ENCODE peak calls at places on chromosomes 11 and 22, in eight cellular contexts. L, N, O, X, E, M, S and P are unnamed samples.

GRCh38 chr11:60310407-60310998 is 16.6 kb upstream of the MS4A6E start:
- DNase-seq in X (no peak), O (no peak), E (no peak), S (no peak), M (peak), L (no peak), N (no peak), P (no peak)

GRCh38 chr22:27810566-27810965 is 9.0 kb upstream of the MN1 start:
- DNase-seq in N (peak), O (no peak), L (no peak), M (peak), X (no peak), E (no peak), S (no peak), P (no peak)

GRCh38 chr11:105229257-105229656 is 89.7 kb upstream of the CARD18 start:
- DNase-seq in S (no peak), M (no peak), L (no peak), N (no peak), O (no peak), E (no peak), X (no peak), P (no peak)

GRCh38 chr22:46052801-46053562 is 76.0 kb upstream of the WNT7B start:
- DNase-seq in E (no peak), X (peak), S (no peak), O (no peak), N (no peak), M (no peak), L (no peak), P (no peak)

GRCh38 chr11:65064847-65065240 is 6.5 kb upstream of the NAALADL1 start:
- DNase-seq in M (no peak), S (no peak), E (no peak), N (no peak), L (no peak), O (no peak), X (no peak), P (no peak)

GRCh38 chr11:29272019-29272654 is 744.7 kb downstream of the KCNA4 start:
- DNase-seq in M (no peak), L (no peak), X (no peak), O (peak), N (peak), S (no peak), E (no peak), P (no peak)

GRCh38 chr11:77547863-77548551 is 41.7 kb upstream of the AQP11 start:
- DNase-seq in E (peak), O (peak), X (peak), S (peak), M (peak), L (peak), N (peak), P (no peak)

GRCh38 chr11:46445887-46446286 is 54.3 kb upstream of the CHRM4 start:
- DNase-seq in X (no peak), S (no peak), M (no peak), L (no peak), N (peak), E (no peak), O (no peak), P (no peak)

GRCh38 chr11:118996926-118997626 is 862 bp upstream of the CENATAC start:
- DNase-seq in E (peak), X (no peak), M (no peak), L (peak), O (no peak), S (no peak), N (peak), P (no peak)

GRCh38 chr22:22465782-22466181 is 42.8 kb downstream of the ZNF280B start:
- DNase-seq in E (no peak), M (no peak), O (no peak), S (no peak), X (no peak), N (no peak), L (no peak), P (no peak)

GRCh38 chr11:66904981-66905521 is 48.2 kb downstream of the LRFN4 start:
- DNase-seq in M (no peak), N (peak), X (no peak), L (no peak), S (no peak), E (no peak), O (no peak), P (no peak)

GRCh38 chr11:93857413-93858185 is 7.2 kb upstream of the VSTM5 start:
- DNase-seq in L (no peak), M (no peak), E (no peak), N (peak), S (no peak), X (no peak), O (no peak), P (no peak)

GRCh38 chr22:46734830-46735453 is 3.1 kb downstream of the CERK start:
- DNase-seq in N (peak), E (peak), O (no peak), S (no peak), X (no peak), M (no peak), L (peak), P (no peak)

GRCh38 chr11:77038825-77039326 is 4.7 kb downstream of the B3GNT6 start:
- DNase-seq in X (no peak), S (no peak), L (no peak), E (no peak), N (no peak), M (no peak), O (no peak), P (no peak)

GRCh38 chr11:30984442-30984816 is 385.1 kb downstream of the DCDC1 start:
- DNase-seq in X (no peak), O (no peak), M (no peak), L (no peak), N (peak), E (no peak), S (no peak), P (peak)

GRCh38 chr11:67391304-67392181 is at the start of gene RAD9A:
- DNase-seq in M (peak), L (peak), O (peak), X (peak), N (peak), S (peak), E (peak), P (peak)

GRCh38 chr11:34251640-34251980 is 106.2 kb downstream of the ABTB2 start:
- DNase-seq in L (no peak), E (no peak), N (no peak), X (no peak), O (no peak), S (no peak), M (no peak), P (no peak)

GRCh38 chr11:69434341-69434960 is 47.0 kb upstream of the LINC01488 start:
- DNase-seq in O (no peak), S (no peak), M (no peak), E (no peak), X (no peak), L (no peak), N (no peak), P (no peak)

GRCh38 chr11:114929351-114929750 is 251.0 kb downstream of the NXPE2 start:
- DNase-seq in L (no peak), E (no peak), O (no peak), X (no peak), N (no peak), M (no peak), S (no peak), P (no peak)

GRCh38 chr11:117328414-117329010 is 858 bp downstream of the CEP164 start:
- DNase-seq in N (peak), L (no peak), M (peak), S (peak), O (no peak), X (peak), E (peak), P (peak)

GRCh38 chr11:26677566-26677965 is 44.3 kb downstream of the SLC5A12 start:
- DNase-seq in L (no peak), X (no peak), N (no peak), M (no peak), O (no peak), E (no peak), S (no peak), P (no peak)

GRCh38 chr11:104968856-104969776 is 742 bp upstream of the CASP4 start:
- DNase-seq in S (no peak), O (no peak), L (no peak), M (no peak), X (no peak), E (no peak), N (peak), P (no peak)

GRCh38 chr11:20388096-20389055 is 860 bp downstream of the PRMT3 start:
- DNase-seq in M (no peak), L (peak), S (no peak), O (no peak), N (peak), X (no peak), E (peak), P (no peak)

GRCh38 chr11:128613300-128613995 is 26.1 kb upstream of the ETS1 start:
- DNase-seq in N (no peak), S (no peak), X (no peak), M (no peak), L (no peak), O (no peak), E (no peak), P (no peak)

GRCh38 chr11:71385091-71385490 is 63.1 kb downstream of the DHCR7 start:
- DNase-seq in L (no peak), M (no peak), O (no peak), N (no peak), X (no peak), E (no peak), S (peak), P (no peak)

GRCh38 chr11:47991266-47991830 is 11.0 kb downstream of the PTPRJ start:
- DNase-seq in N (peak), E (no peak), O (no peak), S (no peak), M (no peak), L (peak), X (peak), P (peak)

GRCh38 chr11:45100338-45100737 is 46.1 kb upstream of the PRDM11 start:
- DNase-seq in M (peak), L (no peak), S (no peak), E (no peak), X (no peak), N (no peak), O (no peak), P (no peak)

GRCh38 chr11:18617688-18618340 is 16.3 kb downstream of the SPTY2D1 start:
- DNase-seq in O (no peak), S (no peak), E (peak), N (no peak), L (peak), M (no peak), X (no peak), P (no peak)

GRCh38 chr22:30290679-30291333 is 1.5 kb upstream of the CASTOR1 start:
- DNase-seq in L (no peak), X (no peak), S (peak), E (no peak), N (peak), M (peak), O (no peak), P (no peak)

GRCh38 chr11:121018746-121019145 is 5.2 kb upstream of the TBCEL start:
- DNase-seq in M (no peak), O (no peak), E (no peak), N (peak), S (no peak), X (no peak), L (no peak), P (no peak)

GRCh38 chr11:1205987-1206331 is 16.9 kb upstream of the MUC5B start:
- DNase-seq in M (no peak), X (no peak), E (no peak), L (no peak), O (no peak), S (no peak), N (no peak), P (no peak)